ENCODE peak calls at places on chromosomes 16 and 17, in eight cellular contexts. K is left ventricle myocardium inferior; H is cardiac muscle cell; O is neural progenitor cell; P is naive thymus-derived CD4-positive, alpha-beta T cell; S is A549; X is heart left ventricle; G is adrenal gland. W is an unnamed sample. For H3K4me1, the result is how much of the 10 kb centered on the place peaks cover.

GRCh38 chr17:36014946-36015345 is 2.8 kb downstream of the CCL23 start:
- DNase-seq in K (no peak), H (no peak), O (no peak), P (no peak), S (no peak), X (no peak), G (no peak), W (no peak)

GRCh38 chr17:82737981-82738877 is 2.8 kb downstream of the FN3K start:
- DNase-seq in K (peak), H (no peak), O (no peak), P (no peak), S (no peak), X (peak), G (peak), W (peak)

GRCh38 chr17:14205992-14206461 is 30.6 kb downstream of the CDRT15 start:
- DNase-seq in K (peak), H (no peak), O (no peak), P (no peak), S (no peak), X (peak), G (no peak), W (peak)

GRCh38 chr16:53967172-53967571 is 263.2 kb downstream of the FTO start:
- DNase-seq in K (no peak), H (no peak), O (no peak), P (no peak), S (no peak), X (no peak), G (no peak), W (no peak)

GRCh38 chr17:10380631-10381408 is 8.0 kb upstream of the MYH13 start:
- DNase-seq in K (no peak), H (no peak), O (no peak), P (no peak), S (no peak), X (no peak), G (no peak), W (no peak)

GRCh38 chr17:70905796-70906195 is 736.5 kb downstream of the KCNJ2 start:
- DNase-seq in K (peak), H (no peak), O (no peak), P (no peak), S (peak), X (peak), G (peak), W (peak)

GRCh38 chr16:25771812-25772568 is 80.2 kb downstream of the HS3ST4 start:
- DNase-seq in K (no peak), H (no peak), O (no peak), P (no peak), S (no peak), X (no peak), G (no peak), W (no peak)

GRCh38 chr17:22704674-22705073 is 1012.4 kb downstream of the KCNJ18 start:
- DNase-seq in K (no peak), H (no peak), O (no peak), P (no peak), S (peak), X (no peak), G (no peak), W (no peak)

GRCh38 chr17:79838541-79839274 is 532 bp downstream of the CBX4 start:
- DNase-seq in K (peak), H (peak), O (peak), P (peak), S (peak), X (peak), G (peak), W (no peak)

GRCh38 chr17:50146230-50146926 is 4.1 kb downstream of the PPP1R9B start:
- DNase-seq in K (no peak), H (no peak), O (no peak), P (no peak), S (no peak), X (no peak), G (no peak), W (no peak)

GRCh38 chr17:19876524-19877161 is 8.9 kb upstream of the ULK2 start:
- DNase-seq in K (peak), H (no peak), O (no peak), P (no peak), S (no peak), X (peak), G (peak), W (peak)

GRCh38 chr17:75124041-75124818 is 7.3 kb downstream of the NT5C start:
- DNase-seq in K (peak), H (no peak), O (no peak), P (peak), S (peak), X (peak), G (peak), W (peak)

GRCh38 chr17:82283208-82283749 is 9.8 kb upstream of the CSNK1D start:
- DNase-seq in K (no peak), H (peak), O (no peak), P (peak), S (peak), X (peak), G (peak), W (no peak)

GRCh38 chr16:67529639-67530012 is 997 bp downstream of the RIPOR1 start:
- DNase-seq in K (no peak), H (no peak), O (peak), P (no peak), S (no peak), X (no peak), G (no peak), W (no peak)

GRCh38 chr17:67049025-67049739 is 4.8 kb downstream of the CACNG1 start:
- DNase-seq in K (no peak), H (no peak), O (no peak), P (no peak), S (no peak), X (no peak), G (no peak), W (no peak)

GRCh38 chr17:30376621-30377452 is 1.9 kb upstream of the CPD start:
- DNase-seq in K (peak), H (peak), O (no peak), P (peak), S (peak), X (no peak), G (peak), W (no peak)

GRCh38 chr17:8480011-8480976 is 44.6 kb downstream of the NDEL1 start:
- DNase-seq in K (no peak), H (no peak), O (no peak), P (no peak), S (no peak), X (no peak), G (peak), W (no peak)

GRCh38 chr16:29974291-29975133 is 844 bp downstream of the TAOK2 start:
- DNase-seq in K (no peak), H (peak), O (peak), P (peak), S (no peak), X (peak), G (peak), W (no peak)

GRCh38 chr17:15463363-15463762 is 4.1 kb downstream of the CDRT4 start:
- DNase-seq in K (peak), H (peak), O (peak), P (no peak), S (peak), X (no peak), G (peak), W (peak)

GRCh38 chr16:46607529-46607928 is 13.7 kb downstream of the SHCBP1 start:
- DNase-seq in K (no peak), H (peak), O (no peak), P (no peak), S (peak), X (no peak), G (no peak), W (no peak)

GRCh38 chr16:58999751-59000150 is 265.6 kb upstream of the GOT2 start:
- DNase-seq in K (no peak), H (no peak), O (no peak), P (no peak), S (no peak), X (no peak), G (no peak), W (no peak)

GRCh38 chr16:84175351-84176081 is 11.3 kb downstream of the TAF1C start:
- DNase-seq in K (no peak), H (peak), O (peak), P (peak), S (no peak), X (no peak), G (peak), W (no peak)

GRCh38 chr16:49369638-49370219 is 3.9 kb upstream of the C16orf78 start:
- DNase-seq in K (no peak), H (no peak), O (no peak), P (no peak), S (no peak), X (no peak), G (no peak), W (no peak)

GRCh38 chr17:50274945-50275221 is 617 bp downstream of the TMEM92 start:
- DNase-seq in K (no peak), H (no peak), O (no peak), P (no peak), S (no peak), X (no peak), G (no peak), W (no peak)

GRCh38 chr16:46691720-46692119 is 2.3 kb downstream of the ORC6 start:
- DNase-seq in K (no peak), H (no peak), O (no peak), P (no peak), S (no peak), X (no peak), G (no peak), W (no peak)

GRCh38 chr16:29820271-29820701 is at the start of gene MVP:
- DNase-seq in K (peak), H (no peak), O (no peak), P (peak), S (peak), X (peak), G (peak), W (peak)

GRCh38 chr16:51153275-51153991 is 2.4 kb upstream of the SALL1 start:
- DNase-seq in K (no peak), H (peak), O (peak), P (no peak), S (no peak), X (no peak), G (no peak), W (no peak)

GRCh38 chr16:85519540-85520231 is 93.4 kb upstream of the GSE1 start:
- DNase-seq in K (no peak), H (no peak), O (no peak), P (no peak), S (no peak), X (no peak), G (no peak), W (no peak)

GRCh38 chr17:40922239-40922638 is 15.2 kb downstream of the KRT23 start:
- DNase-seq in K (no peak), H (no peak), O (no peak), P (no peak), S (peak), X (no peak), G (peak), W (peak)

GRCh38 chr17:64282753-64283080 is 19.7 kb upstream of the TEX2 start:
- DNase-seq in K (no peak), H (no peak), O (no peak), P (no peak), S (no peak), X (no peak), G (no peak), W (no peak)

GRCh38 chr17:36661047-36661666 is 59.8 kb downstream of the MRM1 start:
- DNase-seq in K (no peak), H (no peak), O (no peak), P (no peak), S (no peak), X (peak), G (no peak), W (no peak)

GRCh38 chr16:49799172-49799571 is 56.7 kb downstream of the ZNF423 start:
- DNase-seq in K (no peak), H (peak), O (peak), P (no peak), S (no peak), X (no peak), G (no peak), W (no peak)

GRCh38 chr17:17460038-17460437 is 16.8 kb upstream of the MED9 start:
- DNase-seq in K (no peak), H (no peak), O (no peak), P (no peak), S (no peak), X (no peak), G (no peak), W (no peak)

GRCh38 chr17:33225509-33225908 is 67.6 kb downstream of the ASIC2 start:
- DNase-seq in K (peak), H (no peak), O (no peak), P (no peak), S (no peak), X (no peak), G (no peak), W (no peak)

DNA sequence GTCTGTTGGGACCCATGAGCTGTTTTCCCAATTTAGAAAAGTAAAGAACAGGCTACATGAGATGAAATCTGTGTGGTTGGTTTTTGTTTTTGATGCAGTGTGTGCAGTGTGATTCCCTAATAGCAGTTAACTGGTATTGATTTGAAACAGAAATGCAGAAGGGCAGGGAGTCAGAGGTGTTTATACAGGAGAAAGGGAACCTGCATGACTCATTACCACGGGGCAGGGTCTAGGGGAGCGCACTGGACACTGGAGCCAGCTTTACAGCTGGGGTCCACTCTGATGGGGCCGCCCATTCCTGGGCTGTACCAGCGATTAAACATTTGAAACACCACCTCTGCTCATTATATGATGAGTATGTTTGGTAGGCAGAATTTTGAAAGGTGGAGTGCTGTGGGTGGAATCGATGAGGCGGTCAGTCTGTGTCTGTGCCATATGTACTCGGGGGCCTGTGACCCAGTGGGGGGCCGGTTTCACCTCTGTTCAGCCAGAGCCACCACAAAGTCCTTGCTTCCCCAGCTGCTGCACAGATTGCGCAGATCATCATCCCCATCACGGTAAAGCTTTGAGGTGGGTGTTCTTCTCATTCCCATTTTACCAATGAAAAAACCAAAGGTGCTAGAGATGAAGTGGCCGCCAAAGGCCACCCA is 142.5 kb downstream of the CMIP start:
- DNase-seq in K (no peak), H (no peak), O (no peak), P (no peak), S (no peak), X (peak), G (no peak), W (no peak)
- H3K4me1 ChIP-seq in K (under half), H (under half), O (under half), P (under half), S (half or more), X (under half), G (under half), W (under half)

DNA sequence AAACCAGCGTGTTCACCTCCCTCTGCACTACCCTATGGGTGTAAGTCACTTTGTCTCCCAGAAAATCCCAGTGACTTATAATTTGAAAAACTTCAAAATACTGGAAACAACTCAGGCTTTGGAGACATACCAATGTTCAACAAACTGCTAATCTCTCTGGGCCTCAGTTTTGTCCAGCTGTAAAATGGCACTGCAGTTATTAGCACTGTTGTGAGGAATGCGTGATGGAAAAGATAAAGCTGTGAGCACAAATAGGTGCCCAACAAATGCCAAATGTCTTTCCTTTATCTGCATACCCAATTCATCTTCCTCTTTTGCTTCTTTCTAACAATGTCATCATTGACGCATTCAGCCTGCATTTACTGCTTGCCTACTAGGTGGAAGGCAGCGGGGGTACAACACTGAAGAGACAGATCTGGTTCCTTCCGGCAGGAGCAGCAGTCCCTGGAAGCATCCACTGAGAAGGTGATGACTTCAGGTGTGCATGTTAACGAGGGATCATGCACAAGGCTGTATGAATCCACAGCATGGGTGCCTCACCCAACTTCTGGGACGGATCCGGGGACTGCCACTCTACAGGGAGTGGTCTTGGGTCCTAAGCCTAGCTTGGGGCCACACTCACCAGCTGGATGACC is 63.4 kb downstream of the CYTH1 start:
- DNase-seq in K (no peak), H (no peak), O (no peak), P (no peak), S (no peak), X (no peak), G (no peak), W (no peak)
- H3K4me1 ChIP-seq in K (half or more), H (under half), O (under half), P (half or more), S (half or more), X (half or more), G (half or more), W (half or more)

GRCh38 chr16:10752843-10753523 is 9.3 kb downstream of the NUBP1 start:
- DNase-seq in K (peak), H (no peak), O (no peak), P (no peak), S (no peak), X (peak), G (peak), W (peak)
- H3K4me1 ChIP-seq in K (under half), H (under half), O (under half), P (under half), S (under half), X (under half), G (under half), W (under half)

DNA sequence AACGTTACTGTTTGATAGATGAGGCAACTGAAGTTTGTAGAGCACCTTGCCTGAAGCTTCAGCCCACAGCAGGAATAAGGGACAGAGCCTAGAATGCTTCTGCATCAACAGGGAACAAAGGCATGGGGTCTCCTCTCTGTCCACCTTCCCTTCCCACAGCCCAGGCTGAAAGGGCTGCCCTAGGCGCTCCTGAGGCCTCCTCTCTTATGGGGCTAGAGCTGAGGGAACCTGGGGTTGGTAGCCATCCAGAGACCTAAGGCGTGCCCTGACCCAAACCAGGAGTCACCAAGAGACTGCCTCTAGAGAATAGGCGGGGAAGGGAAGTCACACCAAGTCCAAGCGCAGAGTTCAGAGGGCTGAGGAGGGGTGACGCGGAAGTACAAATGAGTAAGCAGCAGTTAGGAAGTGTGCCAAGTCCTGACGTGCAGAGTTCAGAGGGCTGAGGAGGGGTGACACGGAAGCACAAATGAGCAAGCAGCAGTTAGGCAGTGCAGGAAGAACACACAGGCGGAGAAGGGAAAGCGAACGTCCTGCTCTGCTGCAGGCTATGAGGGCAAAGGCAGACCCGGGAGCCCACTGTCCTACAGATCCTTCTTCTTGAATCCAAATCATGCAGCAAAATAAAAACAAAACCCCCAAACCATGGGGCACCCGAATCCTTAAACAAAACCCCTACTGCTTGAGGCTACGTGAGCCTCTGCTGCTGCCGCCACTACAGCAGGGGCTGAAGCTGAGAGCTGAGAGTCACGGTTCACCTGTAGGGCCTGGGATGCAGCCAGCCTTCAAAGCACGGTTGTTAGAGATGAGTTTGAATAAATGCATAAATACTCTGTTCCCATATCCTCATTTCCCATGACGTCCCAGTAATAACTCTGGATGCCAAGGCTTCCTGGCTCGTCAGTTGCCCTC is 2.7 kb upstream of the SPG7 start:
- DNase-seq in K (peak), H (no peak), O (no peak), P (peak), S (peak), X (peak), G (peak), W (peak)
- H3K4me1 ChIP-seq in K (half or more), H (under half), O (under half), P (under half), S (half or more), X (under half), G (under half), W (under half)

GRCh38 chr16:66528294-66528693 is 21.6 kb downstream of the TK2 start:
- DNase-seq in K (no peak), H (no peak), O (no peak), P (no peak), S (no peak), X (no peak), G (no peak), W (no peak)
- H3K4me1 ChIP-seq in K (under half), H (under half), O (under half), P (under half), S (under half), X (under half), G (under half), W (under half)

GRCh38 chr17:77885678-77886386 is 72.7 kb upstream of the TNRC6C start:
- DNase-seq in K (no peak), H (no peak), O (no peak), P (no peak), S (no peak), X (no peak), G (no peak), W (no peak)
- H3K4me1 ChIP-seq in K (under half), H (under half), O (under half), P (under half), S (under half), X (under half), G (under half), W (under half)

GRCh38 chr17:77375917-77376651 is 235.3 kb downstream of the SEC14L1 start:
- DNase-seq in K (no peak), H (peak), O (peak), P (peak), S (no peak), X (no peak), G (peak), W (no peak)

GRCh38 chr17:77373298-77374169 is 232.8 kb downstream of the SEC14L1 start:
- DNase-seq in K (peak), H (no peak), O (peak), P (peak), S (no peak), X (peak), G (peak), W (no peak)

GRCh38 chr17:77374170-77374936 is 233.6 kb downstream of the SEC14L1 start:
- DNase-seq in K (peak), H (peak), O (peak), P (peak), S (no peak), X (peak), G (peak), W (peak)

GRCh38 chr17:77375526-77375916 is 234.8 kb downstream of the SEC14L1 start:
- DNase-seq in K (no peak), H (no peak), O (no peak), P (no peak), S (no peak), X (no peak), G (no peak), W (no peak)

DNA sequence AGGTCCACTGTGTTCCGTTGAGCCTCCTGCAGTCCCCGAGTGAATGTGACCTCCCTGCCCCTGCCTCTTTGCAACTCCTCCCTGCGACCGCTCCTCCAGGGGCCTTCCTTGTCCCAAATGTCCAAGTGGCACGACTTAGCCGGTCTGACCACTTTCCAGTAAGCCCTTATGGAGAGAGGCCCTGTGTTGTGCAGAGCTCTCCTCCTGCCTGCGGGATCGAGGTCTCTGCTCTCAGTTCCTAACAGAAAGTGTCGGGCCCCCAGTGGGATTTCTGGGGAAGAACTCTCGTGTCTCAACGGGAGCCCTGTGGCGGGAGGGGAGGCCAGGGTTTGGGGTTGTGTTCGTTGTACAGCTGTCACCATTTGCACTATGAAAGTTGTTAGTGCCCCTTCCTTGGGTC is 234.3 kb downstream of the SEC14L1 start:
- DNase-seq in K (no peak), H (no peak), O (peak), P (no peak), S (no peak), X (no peak), G (no peak), W (no peak)
- H3K4me1 ChIP-seq in K (half or more), H (under half), O (half or more), P (half or more), S (half or more), X (half or more), G (half or more), W (half or more)